ENCODE peak calls at places on chromosomes 3 and 15, in six cellular contexts. H is GM12878, W is HepG2, Y is A549, Q is WTC11, X is HCT116. G is an unnamed sample.

GRCh38 chr3:50448752-50449539 is 54.5 kb downstream of the CACNA2D2 start:
- DNase-seq in H (no peak), W (no peak), Y (no peak), Q (no peak), X (no peak), G (no peak)

GRCh38 chr3:169354774-169355501 is 308.6 kb downstream of the MECOM start:
- DNase-seq in H (no peak), W (no peak), Y (no peak), Q (no peak), X (no peak), G (no peak)

GRCh38 chr15:80007532-80007931 is 36.5 kb upstream of the BCL2A1 start:
- DNase-seq in H (no peak), W (peak), Y (no peak), Q (no peak), X (no peak), G (no peak)

GRCh38 chr3:177300039-177300833 is 103.0 kb upstream of the TBL1XR1 start:
- DNase-seq in H (peak), W (peak), Y (peak), Q (no peak), X (no peak), G (peak)

GRCh38 chr3:180278583-180279188 is 241.9 kb upstream of the PEX5L start:
- DNase-seq in H (peak), W (no peak), Y (no peak), Q (no peak), X (no peak), G (peak)

GRCh38 chr15:64369078-64369607 is 12.1 kb downstream of the PCLAF start:
- DNase-seq in H (no peak), W (peak), Y (no peak), Q (no peak), X (no peak), G (no peak)

GRCh38 chr15:67731112-67731761 is 94.1 kb upstream of the SKOR1 start:
- DNase-seq in H (no peak), W (no peak), Y (no peak), Q (no peak), X (no peak), G (peak)

GRCh38 chr3:30511524-30512278 is 94.7 kb upstream of the TGFBR2 start:
- DNase-seq in H (no peak), W (peak), Y (peak), Q (no peak), X (no peak), G (peak)

GRCh38 chr3:33884204-33884561 is 85.8 kb downstream of the PDCD6IP start:
- DNase-seq in H (no peak), W (peak), Y (peak), Q (no peak), X (no peak), G (no peak)

GRCh38 chr3:186596568-186597287 is 16.1 kb upstream of the AHSG start:
- DNase-seq in H (no peak), W (no peak), Y (no peak), Q (no peak), X (no peak), G (no peak)

GRCh38 chr15:60299452-60300047 is 98.2 kb downstream of the ANXA2 start:
- DNase-seq in H (no peak), W (no peak), Y (no peak), Q (peak), X (peak), G (no peak)

DNA sequence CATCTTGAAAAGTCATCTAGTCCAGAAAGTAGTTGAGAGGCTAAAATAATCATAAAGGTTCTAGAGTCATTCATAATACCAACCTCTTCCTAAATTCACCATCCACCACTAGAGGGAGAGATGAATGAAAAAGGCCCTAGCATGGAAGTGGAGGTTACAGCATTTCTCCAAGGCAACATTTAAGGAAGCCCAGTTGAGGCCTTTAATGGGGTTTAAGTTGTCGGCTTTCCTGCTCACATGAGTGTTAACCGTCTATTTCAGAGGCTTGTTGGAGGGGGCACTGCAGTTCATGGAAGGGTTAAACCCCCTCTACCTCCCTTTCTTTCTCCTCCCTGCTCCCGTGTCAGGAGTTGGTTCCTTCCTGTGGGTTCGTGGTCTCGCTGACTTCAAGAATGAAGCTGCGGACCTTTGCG is 3.8 kb upstream of the SLCO3A1 start:
- DNase-seq in H (no peak), W (peak), Y (peak), Q (no peak), X (peak), G (peak)
- TF ChIP-seq MAX in H (no peak), W (no peak), Y (no peak), Q (no peak), X (no peak), G (no peak)

GRCh38 chr3:97347780-97348179 is 416.8 kb upstream of the ARL6 start:
- DNase-seq in H (no peak), W (no peak), Y (no peak), Q (no peak), X (no peak), G (no peak)
- TF ChIP-seq MAX in H (no peak), W (no peak), Y (no peak), Q (no peak), X (no peak), G (no peak)

GRCh38 chr15:88020806-88021205 is 235.7 kb downstream of the NTRK3 start:
- DNase-seq in H (no peak), W (no peak), Y (no peak), Q (no peak), X (no peak), G (no peak)

GRCh38 chr15:88022711-88023110 is 233.8 kb downstream of the NTRK3 start:
- DNase-seq in H (no peak), W (no peak), Y (no peak), Q (no peak), X (no peak), G (no peak)

GRCh38 chr15:88023956-88024355 is 232.6 kb downstream of the NTRK3 start:
- DNase-seq in H (no peak), W (no peak), Y (no peak), Q (no peak), X (no peak), G (no peak)

GRCh38 chr15:88018865-88019626 is 237.5 kb downstream of the NTRK3 start:
- DNase-seq in H (no peak), W (no peak), Y (no peak), Q (no peak), X (no peak), G (no peak)

DNA sequence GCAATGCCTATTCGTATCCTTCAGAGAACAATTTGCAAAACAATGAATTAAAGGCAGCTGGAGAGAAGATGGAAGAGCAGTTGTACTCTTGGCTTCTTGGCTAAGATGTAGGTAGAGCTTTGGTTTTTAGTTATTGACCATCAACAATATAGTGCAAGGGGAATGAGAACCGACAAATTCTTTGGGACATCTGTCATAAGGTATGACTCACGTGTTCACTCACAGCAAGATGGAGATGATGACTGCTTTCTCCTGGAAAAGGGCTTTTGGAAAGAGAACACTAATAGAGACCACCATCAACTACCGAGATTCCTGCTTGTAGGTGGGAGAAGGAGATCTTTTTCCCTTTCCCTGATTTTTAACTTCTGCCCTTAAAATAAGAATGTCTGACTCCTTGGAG is 234.9 kb downstream of the NTRK3 start:
- DNase-seq in H (no peak), W (no peak), Y (no peak), Q (no peak), X (no peak), G (no peak)
- TF ChIP-seq MAX in H (no peak), W (no peak), Y (no peak), Q (no peak), X (no peak), G (no peak)

DNA sequence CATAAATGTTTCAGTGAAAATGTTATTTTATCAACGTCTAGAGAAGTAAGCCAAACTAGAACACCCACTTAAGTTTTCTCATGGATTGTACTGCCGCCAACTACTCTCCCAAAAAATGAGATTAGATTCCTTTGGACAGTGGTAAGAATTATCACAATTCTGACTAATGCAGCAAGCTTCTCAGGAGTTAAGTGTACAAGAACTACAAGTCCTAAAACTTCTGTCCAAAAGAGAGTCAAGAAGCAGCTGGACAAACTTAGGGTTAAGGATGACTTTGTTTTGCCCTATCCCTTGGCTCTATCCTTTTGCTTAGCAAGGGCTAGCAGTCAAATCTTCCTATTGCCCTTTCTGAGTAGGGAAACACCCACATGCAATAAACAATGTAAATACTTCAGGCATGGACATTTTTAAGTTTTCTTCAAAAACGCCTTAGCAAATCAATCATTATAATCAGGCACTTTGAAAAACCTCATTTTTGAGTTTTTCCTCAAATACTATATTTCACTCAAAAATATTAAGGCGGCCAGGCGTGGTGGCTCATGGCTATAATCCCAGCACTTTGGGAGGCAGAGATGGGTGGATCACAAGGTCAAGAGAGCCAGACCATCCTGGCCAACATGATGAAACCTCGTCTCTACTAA is 19.5 kb downstream of the RAF1 start:
- DNase-seq in H (no peak), W (no peak), Y (no peak), Q (no peak), X (no peak), G (no peak)
- TF ChIP-seq MAX in H (no peak), W (no peak), Y (no peak), Q (no peak), X (no peak), G (no peak)

G was measured in NB4.